ENCODE peak calls at places on chromosomes 12 and 14, in ten cellular contexts. B is tibial nerve, G is HepG2, F is A549, T is ovary, L is transverse colon, M is SK-N-SH, U is stomach, K is sigmoid colon, C is esophagus muscularis mucosa. O is an unnamed sample.

GRCh38 chr14:63852817-63853730 is at the start of gene SYNE2:
- DNase-seq in B (peak), C (no peak), L (peak), U (peak), M (peak), G (peak), T (peak), K (peak), F (peak), O (no peak)

GRCh38 chr12:15977999-15978398 is 66.9 kb downstream of the DERA start:
- DNase-seq in L (no peak), M (no peak), F (no peak), T (no peak), U (no peak), K (no peak), C (no peak), B (no peak), G (no peak), O (no peak)

GRCh38 chr12:57772429-57773322 is at the start of gene EEF1AKMT3:
- DNase-seq in K (peak), G (peak), U (peak), T (peak), C (no peak), B (peak), F (no peak), M (peak), L (peak), O (no peak)

GRCh38 chr14:37623552-37623951 is 28.1 kb downstream of the TTC6 start:
- DNase-seq in K (no peak), G (no peak), C (no peak), L (no peak), T (no peak), U (no peak), B (no peak), M (no peak), F (peak), O (no peak)

GRCh38 chr12:78192979-78193378 is 362.3 kb downstream of the NAV3 start:
- DNase-seq in C (no peak), T (no peak), F (no peak), G (no peak), B (no peak), L (no peak), M (no peak), K (no peak), U (no peak), O (no peak)

GRCh38 chr12:57236925-57237652 is 7.6 kb downstream of the SHMT2 start:
- DNase-seq in K (peak), F (no peak), G (no peak), C (no peak), M (no peak), L (no peak), B (no peak), U (no peak), T (no peak), O (no peak)

GRCh38 chr12:131939007-131939406 is 9.9 kb downstream of the PUS1 start:
- DNase-seq in L (peak), K (peak), U (no peak), G (no peak), M (no peak), B (no peak), T (no peak), F (no peak), C (no peak), O (no peak)

GRCh38 chr12:106066726-106067325 is 71.9 kb downstream of the NUAK1 start:
- DNase-seq in L (no peak), K (no peak), B (no peak), G (no peak), T (no peak), U (no peak), M (no peak), F (no peak), C (peak), O (no peak)

GRCh38 chr12:122947352-122947792 is 18.9 kb downstream of the ABCB9 start:
- DNase-seq in C (no peak), M (no peak), G (no peak), K (no peak), B (no peak), T (no peak), F (no peak), L (peak), U (peak), O (no peak)

GRCh38 chr14:64196668-64197411 is 97.3 kb downstream of the ESR2 start:
- DNase-seq in M (peak), L (no peak), F (no peak), G (no peak), T (peak), K (no peak), U (peak), C (no peak), B (peak), O (no peak)

GRCh38 chr14:34065222-34065621 is 114.3 kb upstream of the EGLN3 start:
- DNase-seq in F (no peak), C (peak), U (no peak), B (no peak), G (no peak), K (no peak), L (no peak), T (no peak), M (no peak), O (no peak)

GRCh38 chr14:104939666-104940410 is 15.2 kb downstream of the PLD4 start:
- DNase-seq in L (no peak), U (no peak), T (no peak), M (no peak), K (peak), F (no peak), B (no peak), C (no peak), G (no peak), O (no peak)

GRCh38 chr12:18345021-18345735 is 83.9 kb downstream of the PIK3C2G start:
- DNase-seq in K (no peak), M (no peak), T (no peak), F (no peak), U (no peak), B (no peak), L (no peak), C (no peak), G (no peak), O (no peak)

GRCh38 chr12:46209914-46210834 is 58.7 kb downstream of the SLC38A1 start:
- DNase-seq in T (no peak), K (peak), C (no peak), U (peak), G (peak), B (no peak), F (no peak), M (no peak), L (peak), O (peak)

GRCh38 chr14:21240417-21240816 is 28.8 kb downstream of the HNRNPC start:
- DNase-seq in G (no peak), U (no peak), F (no peak), M (no peak), C (no peak), K (no peak), T (no peak), B (no peak), L (no peak), O (no peak)

GRCh38 chr14:106459971-106460730 is 933.8 kb downstream of the TMEM121 start:
- DNase-seq in G (no peak), C (no peak), B (no peak), T (no peak), F (peak), U (no peak), M (no peak), L (peak), K (no peak), O (no peak)

GRCh38 chr14:66369157-66369706 is 116.9 kb upstream of the CCDC196 start:
- DNase-seq in C (peak), K (no peak), G (no peak), M (no peak), T (no peak), B (no peak), U (no peak), F (no peak), L (no peak), O (no peak)

GRCh38 chr14:104341532-104342434 is 203.4 kb downstream of the KIF26A start:
- DNase-seq in F (peak), U (peak), K (peak), L (peak), C (no peak), B (no peak), T (peak), G (peak), M (peak), O (no peak)

GRCh38 chr12:124898200-124898950 is 16.1 kb downstream of the UBC start:
- DNase-seq in G (peak), U (peak), L (peak), B (peak), F (peak), M (peak), K (peak), T (peak), C (no peak), O (no peak)

GRCh38 chr12:7269273-7269672 is 34.6 kb upstream of the ACSM4 start:
- DNase-seq in T (no peak), U (no peak), C (no peak), L (no peak), B (no peak), M (no peak), K (no peak), G (no peak), F (no peak), O (no peak)

GRCh38 chr14:92341791-92342190 is 18.8 kb downstream of the SLC24A4 start:
- DNase-seq in C (no peak), F (no peak), G (no peak), K (no peak), T (no peak), M (no peak), L (no peak), U (no peak), B (no peak), O (no peak)

GRCh38 chr12:89225401-89225800 is 126.9 kb downstream of the DUSP6 start:
- DNase-seq in K (no peak), M (no peak), F (peak), T (no peak), B (no peak), L (peak), U (no peak), C (no peak), G (no peak), O (no peak)

GRCh38 chr12:41619705-41620104 is 431.6 kb downstream of the PDZRN4 start:
- DNase-seq in U (no peak), M (no peak), G (no peak), C (no peak), B (no peak), K (no peak), L (no peak), F (no peak), T (no peak), O (no peak)

GRCh38 chr14:90381999-90382451 is 14.8 kb upstream of the CALM1 start:
- DNase-seq in T (peak), B (peak), K (peak), G (peak), M (peak), U (peak), F (no peak), C (no peak), L (peak), O (no peak)

GRCh38 chr14:55767291-55767690 is 187.3 kb downstream of the KTN1 start:
- DNase-seq in G (no peak), L (no peak), F (no peak), B (no peak), U (no peak), T (no peak), M (no peak), K (no peak), C (no peak), O (no peak)

GRCh38 chr14:57362356-57362755 is 28.0 kb upstream of the NAA30 start:
- DNase-seq in G (peak), M (no peak), B (no peak), C (no peak), T (no peak), F (no peak), K (no peak), U (no peak), L (no peak), O (no peak)

GRCh38 chr12:112961074-112961473 is 17.2 kb upstream of the OAS2 start:
- DNase-seq in B (no peak), U (no peak), G (no peak), T (no peak), C (peak), F (no peak), L (no peak), K (no peak), M (no peak), O (no peak)

GRCh38 chr12:108399514-108399913 is 60.4 kb upstream of the CMKLR1 start:
- DNase-seq in C (no peak), T (peak), U (no peak), K (peak), F (no peak), L (peak), M (no peak), G (no peak), B (peak), O (no peak)

GRCh38 chr12:97541366-97541765 is 78.8 kb downstream of the RMST start:
- DNase-seq in U (no peak), L (no peak), G (no peak), C (no peak), T (no peak), M (no peak), K (no peak), B (no peak), F (no peak), O (no peak)

GRCh38 chr14:72318648-72319047 is 386.4 kb downstream of the RGS6 start:
- DNase-seq in G (no peak), U (no peak), K (no peak), M (no peak), C (no peak), T (no peak), B (no peak), L (no peak), F (peak), O (peak)

GRCh38 chr12:49347307-49348237 is 884 bp downstream of the DNAJC22 start:
- DNase-seq in L (peak), U (peak), K (peak), G (peak), T (peak), F (peak), C (no peak), B (peak), M (peak), O (no peak)

GRCh38 chr14:31207287-31207745 is 277 bp downstream of the HECTD1 start:
- DNase-seq in C (peak), F (no peak), U (no peak), K (no peak), B (peak), L (no peak), M (no peak), T (no peak), G (no peak), O (no peak)

GRCh38 chr14:63555572-63555971 is 12.4 kb upstream of the PPP2R5E start:
- DNase-seq in U (no peak), C (no peak), T (no peak), M (no peak), G (no peak), L (no peak), F (no peak), B (no peak), K (no peak), O (no peak)

GRCh38 chr12:63045020-63045860 is 105.8 kb downstream of the AVPR1A start:
- DNase-seq in T (no peak), F (peak), K (no peak), G (no peak), B (no peak), M (no peak), C (no peak), L (no peak), U (no peak), O (no peak)

GRCh38 chr14:88026890-88027289 is 22.0 kb downstream of the GPR65 start:
- DNase-seq in K (no peak), G (no peak), T (no peak), U (no peak), M (no peak), C (no peak), B (no peak), L (no peak), F (no peak), O (no peak)

DNA sequence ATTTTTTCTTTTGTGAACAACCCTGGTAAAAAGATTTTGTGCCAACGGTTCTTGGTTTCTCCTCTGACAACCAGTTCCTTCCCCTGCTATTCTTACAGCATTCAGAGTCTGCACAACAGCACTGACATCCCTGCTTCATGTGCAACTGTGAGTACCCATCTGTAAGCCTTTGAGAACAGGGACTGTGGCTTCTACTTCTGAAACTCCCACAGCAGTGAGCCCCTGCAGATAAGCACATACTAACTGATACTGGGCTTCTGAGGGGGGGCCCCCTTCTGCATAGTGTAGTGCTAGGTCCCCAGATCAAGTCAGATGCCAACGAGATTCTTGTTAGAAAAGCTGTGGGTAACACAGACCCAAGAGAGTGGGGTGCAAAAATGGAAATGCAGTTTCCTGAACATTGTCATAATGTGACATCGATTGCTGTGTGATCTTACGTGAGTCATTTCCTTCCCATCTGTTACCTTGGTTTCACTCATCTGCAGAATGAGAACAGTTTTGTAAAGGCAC is 11.1 kb upstream of the NINJ2 start:
- DNase-seq in L (no peak), U (no peak), G (no peak), M (no peak), C (no peak), F (no peak), K (no peak), B (no peak), T (no peak), O (peak)
- TF ChIP-seq EP300 in L (no peak), U (no peak), G (no peak), M (no peak), C (no peak), F (no peak), K (no peak), B (no peak), T (no peak), O (peak)

DNA sequence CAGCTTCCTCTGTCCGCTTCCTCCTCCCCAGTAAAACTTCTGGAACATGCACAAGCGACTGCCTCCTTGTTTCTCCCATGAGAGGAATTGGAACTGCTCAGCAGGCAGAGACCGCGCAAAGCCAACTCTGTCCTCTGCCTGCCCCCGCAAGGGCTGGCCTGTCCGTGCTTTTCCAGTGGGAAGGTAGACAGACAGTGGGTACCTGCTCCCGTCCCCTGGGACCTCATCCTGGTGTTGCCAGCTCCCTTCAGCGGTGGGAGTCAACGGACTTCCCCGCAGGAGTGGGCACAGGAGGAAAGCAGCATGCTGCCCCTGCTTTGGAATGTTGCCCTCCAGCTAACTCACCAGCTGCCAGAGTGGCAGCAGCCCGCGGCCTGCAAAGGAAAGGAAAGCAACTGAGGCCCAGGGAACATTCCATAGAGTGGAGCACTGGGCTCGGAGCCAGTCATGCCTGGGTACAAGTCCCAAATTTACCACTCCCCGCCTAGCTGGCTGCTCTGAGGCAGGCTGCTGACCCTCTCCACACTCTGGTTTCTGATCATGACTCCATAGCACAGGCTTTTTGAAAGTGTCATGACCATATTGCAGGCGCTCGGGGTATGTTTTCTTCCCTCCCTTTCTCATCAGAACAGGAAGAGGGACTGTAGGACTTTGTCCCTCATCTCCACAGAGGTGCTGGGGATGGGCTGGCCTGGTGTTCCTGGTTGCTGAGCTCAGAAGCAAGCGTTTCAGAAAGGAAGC is 89.2 kb upstream of the CLMN start:
- DNase-seq in U (no peak), T (no peak), C (no peak), G (no peak), B (no peak), K (no peak), M (no peak), F (no peak), L (peak), O (no peak)
- TF ChIP-seq EP300 in U (no peak), T (no peak), C (no peak), G (no peak), B (peak), K (no peak), M (no peak), F (no peak), L (no peak), O (no peak)

DNA sequence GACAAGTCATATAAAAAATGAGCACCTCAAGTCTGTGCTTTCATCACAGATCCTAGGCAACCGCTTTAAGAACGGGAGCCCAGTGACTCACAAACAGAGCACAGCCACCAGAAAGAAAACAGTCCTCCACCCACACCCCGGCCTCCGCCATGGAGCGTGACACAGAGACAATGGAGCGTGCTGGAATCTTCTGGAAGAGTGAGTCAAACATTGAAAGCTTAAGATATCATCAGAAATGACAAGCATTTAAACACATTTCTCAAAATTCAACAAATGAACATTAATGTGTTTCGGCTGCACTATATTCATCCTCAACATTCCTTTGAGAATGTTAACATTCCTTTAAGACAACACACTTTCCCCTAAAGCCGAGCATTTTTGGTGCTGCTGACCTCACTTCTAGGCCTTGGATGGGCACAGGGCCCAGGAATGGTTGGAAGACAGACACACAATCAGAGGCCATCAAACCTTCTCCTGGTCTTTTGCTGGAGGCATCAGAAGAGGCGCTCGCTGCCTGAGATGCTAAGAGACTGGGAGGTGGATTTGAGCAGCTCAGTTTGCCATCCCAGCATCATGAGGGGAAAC is 23.6 kb upstream of the TMEM132D start:
- DNase-seq in F (no peak), M (no peak), T (no peak), U (no peak), L (no peak), B (no peak), C (no peak), K (no peak), G (no peak), O (no peak)
- TF ChIP-seq EP300 in F (no peak), M (no peak), T (no peak), U (no peak), L (no peak), B (no peak), C (no peak), K (no peak), G (no peak), O (no peak)

DNA sequence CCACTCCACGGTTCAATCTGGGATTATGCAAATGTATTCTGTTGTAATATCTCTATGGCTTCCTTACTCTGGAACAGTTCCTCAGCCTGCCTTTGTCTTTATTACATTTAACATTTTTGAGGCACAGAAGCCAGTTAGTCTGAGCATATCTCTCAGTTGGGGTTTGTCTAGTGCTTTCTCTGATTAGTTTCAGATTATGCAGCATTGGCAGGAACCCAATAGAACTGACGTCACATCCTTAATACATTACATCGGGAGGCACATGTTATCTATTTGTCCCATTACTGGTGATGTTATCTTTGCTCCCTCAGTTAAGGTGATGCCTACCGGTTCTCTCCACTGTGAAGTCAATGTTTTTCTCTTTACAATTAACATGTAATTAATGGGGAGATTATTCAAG is 62.4 kb downstream of the PPM1A start:
- DNase-seq in G (no peak), L (no peak), F (no peak), M (peak), T (no peak), K (no peak), C (no peak), B (peak), U (no peak), O (no peak)
- TF ChIP-seq EP300 in G (no peak), L (no peak), F (no peak), M (peak), T (no peak), K (no peak), C (no peak), B (no peak), U (no peak), O (no peak)

GRCh38 chr12:76080729-76081415 is 3.6 kb downstream of the NAP1L1 start:
- DNase-seq in U (no peak), G (peak), M (peak), B (no peak), C (no peak), T (no peak), K (no peak), F (peak), L (no peak), O (no peak)

GRCh38 chr12:76078748-76079147 is 5.7 kb downstream of the NAP1L1 start:
- DNase-seq in T (no peak), C (no peak), M (no peak), F (no peak), B (no peak), L (no peak), G (no peak), K (no peak), U (no peak), O (no peak)

GRCh38 chr12:76083246-76083735 is 1.2 kb downstream of the NAP1L1 start:
- DNase-seq in B (no peak), T (no peak), L (no peak), G (no peak), M (no peak), F (no peak), C (no peak), U (no peak), K (no peak), O (no peak)

GRCh38 chr12:76081909-76082308 is 2.6 kb downstream of the NAP1L1 start:
- DNase-seq in M (no peak), L (no peak), T (no peak), B (no peak), G (no peak), C (no peak), F (no peak), U (no peak), K (no peak), O (no peak)

GRCh38 chr12:76080017-76080728 is 4.3 kb downstream of the NAP1L1 start:
- DNase-seq in C (no peak), K (no peak), G (peak), B (no peak), T (no peak), U (no peak), L (no peak), F (no peak), M (no peak), O (no peak)
- TF ChIP-seq EP300 in C (no peak), K (no peak), G (no peak), B (no peak), T (no peak), U (no peak), L (no peak), F (no peak), M (no peak), O (no peak)